ENCODE peak calls at places on chromosomes 4 and X, in nine cellular contexts. V is HFF-Myc, B is nephron progenitor cell, X is GM13977, M is heart left ventricle, J is astrocyte of the spinal cord, C is adrenal gland, Q is osteocyte, Y is WTC11. K is an unnamed sample.

GRCh38 chr4:147303506-147303905 is 177.4 kb upstream of the EDNRA start:
- DNase-seq in V (no peak), B (no peak), X (no peak), M (no peak), J (no peak), C (no peak), Q (no peak), Y (no peak), K (no peak)

GRCh38 chr4:80235451-80235850 is 31.0 kb upstream of the FGF5 start:
- DNase-seq in V (no peak), B (no peak), X (no peak), M (no peak), J (peak; percentile 58), C (no peak), Q (no peak), Y (no peak), K (no peak)

GRCh38 chrX:13293700-13294099 is 26.2 kb downstream of the ATXN3L start:
- DNase-seq in V (no peak), B (no peak), X (no peak), M (no peak), J (no peak), C (no peak), Q (no peak), Y (no peak), K (no peak)

GRCh38 chr4:37715889-37716402 is 29.8 kb upstream of the RELL1 start:
- DNase-seq in V (no peak), B (no peak), X (peak; percentile 45), M (no peak), J (peak; percentile 57), C (no peak), Q (no peak), Y (no peak), K (no peak)

GRCh38 chr4:94290245-94290644 is 52.4 kb downstream of the HPGDS start:
- DNase-seq in V (no peak), B (no peak), X (no peak), M (no peak), J (no peak), C (no peak), Q (no peak), Y (no peak), K (no peak)

GRCh38 chr4:19259920-19260319 is 991.8 kb upstream of the SLIT2 start:
- DNase-seq in V (no peak), B (no peak), X (no peak), M (no peak), J (no peak), C (no peak), Q (no peak), Y (no peak), K (no peak)

GRCh38 chr4:126627255-126627654 is 1005.5 kb upstream of the INTU start:
- DNase-seq in V (no peak), B (no peak), X (no peak), M (no peak), J (peak; percentile 45), C (no peak), Q (no peak), Y (peak; percentile 29), K (no peak)

GRCh38 chr4:100168521-100168920 is 21.7 kb downstream of the DDIT4L start:
- DNase-seq in V (no peak), B (no peak), X (no peak), M (no peak), J (no peak), C (no peak), Q (no peak), Y (no peak), K (no peak)

GRCh38 chr4:177052211-177052725 is 257.4 kb upstream of the NEIL3 start:
- DNase-seq in V (no peak), B (no peak), X (no peak), M (no peak), J (no peak), C (no peak), Q (no peak), Y (no peak), K (no peak)

GRCh38 chr4:138092060-138092459 is 150.1 kb downstream of the SLC7A11 start:
- DNase-seq in V (no peak), B (no peak), X (no peak), M (no peak), J (no peak), C (no peak), Q (no peak), Y (no peak), K (no peak)

GRCh38 chr4:121778991-121779628 is 14.1 kb upstream of the SMIM43 start:
- DNase-seq in V (no peak), B (no peak), X (no peak), M (no peak), J (no peak), C (no peak), Q (no peak), Y (no peak), K (no peak)

GRCh38 chr4:7045961-7046921 is 3.1 kb downstream of the TADA2B start:
- DNase-seq in V (no peak), B (no peak), X (peak; percentile 47), M (no peak), J (no peak), C (no peak), Q (no peak), Y (no peak), K (no peak)

GRCh38 chrX:29231800-29232199 is 644.6 kb downstream of the IL1RAPL1 start:
- DNase-seq in V (no peak), B (no peak), X (no peak), M (no peak), J (peak; percentile 10), C (no peak), Q (no peak), Y (no peak), K (no peak)
- TF ChIP-seq CTCF in V (peak; percentile 4), B (peak; percentile 40), X (peak; percentile 30), M (peak; percentile 25), J (peak; percentile 32), C (no peak), Q (peak; percentile 29), Y (no peak), K (peak; percentile 56)

DNA sequence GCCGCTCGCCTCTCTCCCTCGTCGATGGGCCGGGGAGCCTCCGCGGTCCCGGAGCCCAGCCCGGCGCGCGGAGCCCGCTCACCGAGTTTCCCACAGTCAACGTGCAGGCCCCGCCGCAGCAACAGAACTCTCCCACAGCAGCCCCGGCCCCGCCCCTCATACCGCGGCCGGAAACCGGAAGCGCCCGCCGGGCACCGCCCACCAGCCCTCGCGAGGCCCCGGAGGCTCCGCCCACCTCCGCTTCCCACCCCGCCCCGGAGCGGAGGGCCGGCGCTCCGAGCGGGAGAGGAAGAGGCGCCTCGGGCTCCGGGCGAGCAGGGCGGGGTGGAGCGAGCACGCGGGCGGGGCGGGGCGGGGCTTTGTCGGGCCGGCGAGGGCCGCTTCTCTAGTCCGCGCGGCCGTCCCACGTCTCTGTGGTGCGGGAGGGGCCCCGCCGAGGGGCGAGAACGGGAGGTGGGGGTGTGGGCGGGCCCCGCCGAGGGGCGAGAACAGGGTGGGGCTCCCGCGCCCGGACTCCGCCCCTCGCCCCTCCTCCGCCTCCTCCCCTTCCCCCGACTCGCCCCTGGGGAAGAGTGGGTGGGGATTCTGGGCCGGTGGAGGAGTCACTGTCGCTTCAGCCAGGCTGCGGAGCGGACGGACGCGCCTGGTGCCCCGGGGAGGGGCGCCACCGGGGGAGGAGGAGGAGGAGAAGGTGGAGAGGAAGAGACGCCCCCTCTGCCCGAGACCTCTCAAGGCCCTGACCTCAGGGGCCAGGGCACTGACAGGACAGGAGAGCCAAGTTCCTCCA is at the start of the genes ABCD1 and BCAP31:
- DNase-seq in V (peak; percentile 17), B (peak; percentile 89), X (peak; percentile 97), M (peak; percentile 94), J (peak; percentile 88), C (peak; percentile 91), Q (peak; percentile 97), Y (peak; percentile 83), K (peak; percentile 76)
- TF ChIP-seq CTCF in V (no peak), B (no peak), X (no peak), M (no peak), J (no peak), C (no peak), Q (no peak), Y (no peak), K (no peak)

DNA sequence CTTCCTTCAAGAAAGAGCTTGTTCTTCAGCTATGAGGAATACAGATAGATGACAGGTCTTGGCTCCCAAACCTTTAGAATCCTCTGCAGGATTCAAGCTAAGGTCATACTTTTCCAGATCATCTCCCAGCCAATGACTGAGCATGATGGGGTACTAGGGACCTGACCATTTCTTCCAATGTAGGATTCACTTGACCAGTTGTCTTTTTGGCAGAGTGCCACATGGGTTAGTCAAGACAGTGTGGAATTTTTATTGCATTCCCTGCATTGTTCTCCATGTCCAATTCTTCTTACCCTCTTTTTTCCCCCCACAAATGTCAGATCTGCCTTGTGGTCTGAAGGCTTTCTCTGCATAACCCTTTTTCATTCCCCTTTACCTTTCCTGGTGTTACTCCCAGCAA is 99.5 kb downstream of the CCSER1 start:
- DNase-seq in V (no peak), B (no peak), X (no peak), M (no peak), J (peak; percentile 31), C (no peak), Q (no peak), Y (no peak), K (no peak)
- TF ChIP-seq CTCF in V (no peak), B (no peak), X (no peak), M (no peak), J (no peak), C (no peak), Q (no peak), Y (no peak), K (no peak)

GRCh38 chr4:1318488-1319213 is 28.4 kb upstream of the UVSSA start:
- DNase-seq in V (no peak), B (no peak), X (no peak), M (peak; percentile 55), J (no peak), C (no peak), Q (no peak), Y (peak; percentile 71), K (no peak)
- TF ChIP-seq CTCF in V (peak; percentile 53), B (no peak), X (peak; percentile 35), M (peak; percentile 24), J (peak; percentile 33), C (no peak), Q (peak; percentile 35), Y (peak; percentile 52), K (peak; percentile 30)

GRCh38 chrX:140360924-140361323 is 143.9 kb downstream of the SOX3 start:
- DNase-seq in V (no peak), B (no peak), X (no peak), M (no peak), J (no peak), C (no peak), Q (no peak), Y (no peak), K (no peak)
- TF ChIP-seq CTCF in V (no peak), B (no peak), X (no peak), M (no peak), J (no peak), C (no peak), Q (no peak), Y (no peak), K (no peak)

GRCh38 chr4:28225689-28226353 is 1365.2 kb downstream of the STIM2 start:
- DNase-seq in V (no peak), B (no peak), X (no peak), M (no peak), J (no peak), C (no peak), Q (no peak), Y (no peak), K (no peak)
- TF ChIP-seq CTCF in V (no peak), B (no peak), X (no peak), M (no peak), J (no peak), C (no peak), Q (peak; percentile 16), Y (no peak), K (no peak)

GRCh38 chr4:180550106-180550505 is 1693.1 kb upstream of the TENM3 start:
- DNase-seq in V (no peak), B (no peak), X (no peak), M (no peak), J (no peak), C (no peak), Q (no peak), Y (no peak), K (no peak)
- TF ChIP-seq CTCF in V (no peak), B (no peak), X (no peak), M (no peak), J (no peak), C (no peak), Q (no peak), Y (no peak), K (no peak)

K was measured in neural crest cell.